ENCODE peak calls at places on chromosome 15, in six cellular contexts. M is OCI-LY7, V is AG10803, Y is right lobe of liver, Q is upper lobe of right lung, C is fibroblast of mammary gland. R is an unnamed sample.

GRCh38 chr15:93722165-93722564 is 509.2 kb upstream of the MCTP2 start:
- DNase-seq in M (no peak), V (no peak), Y (no peak), Q (no peak), C (no peak), R (no peak)

GRCh38 chr15:77817434-77817833 is 184.7 kb upstream of the LINGO1 start:
- DNase-seq in M (no peak), V (no peak), Y (peak; percentile 65), Q (no peak), C (no peak), R (no peak)

GRCh38 chr15:34841220-34841841 is 46.0 kb upstream of the ACTC1 start:
- DNase-seq in M (no peak), V (peak; percentile 40), Y (no peak), Q (no peak), C (peak; percentile 19), R (no peak)

GRCh38 chr15:63038926-63039673 is 3.4 kb upstream of the TPM1 start:
- DNase-seq in M (no peak), V (peak; percentile 96), Y (no peak), Q (no peak), C (no peak), R (no peak)

GRCh38 chr15:48250640-48251076 is 44.6 kb downstream of the SLC12A1 start:
- DNase-seq in M (peak; percentile 66), V (peak; percentile 85), Y (no peak), Q (no peak), C (peak; percentile 84), R (no peak)

GRCh38 chr15:38323895-38324294 is 71.3 kb downstream of the SPRED1 start:
- DNase-seq in M (no peak), V (no peak), Y (no peak), Q (no peak), C (no peak), R (no peak)

GRCh38 chr15:57726411-57726810 is 19.9 kb downstream of the POLR2M start:
- DNase-seq in M (no peak), V (peak; percentile 13), Y (no peak), Q (no peak), C (no peak), R (no peak)

GRCh38 chr15:40764766-40765136 is 883 bp downstream of the GCHFR start:
- DNase-seq in M (peak; percentile 25), V (no peak), Y (peak; percentile 56), Q (no peak), C (no peak), R (no peak)

GRCh38 chr15:43505723-43506122 is 11.7 kb upstream of the MAP1A start:
- DNase-seq in M (no peak), V (peak; percentile 63), Y (no peak), Q (no peak), C (no peak), R (no peak)

GRCh38 chr15:20646529-20647142 is 105.0 kb upstream of the GOLGA6L6 start:
- DNase-seq in M (no peak), V (no peak), Y (no peak), Q (no peak), C (no peak), R (peak; percentile 76)

GRCh38 chr15:63986751-63987341 is 59.4 kb downstream of the DAPK2 start:
- DNase-seq in M (peak; percentile 68), V (peak; percentile 51), Y (no peak), Q (no peak), C (no peak), R (peak; percentile 87)

GRCh38 chr15:31079519-31079918 is 22.0 kb downstream of the TRPM1 start:
- DNase-seq in M (no peak), V (peak; percentile 75), Y (no peak), Q (no peak), C (no peak), R (no peak)

GRCh38 chr15:43133429-43134156 is at the start of gene TMEM62:
- DNase-seq in M (peak; percentile 93), V (peak; percentile 47), Y (peak; percentile 94), Q (peak; percentile 95), C (peak; percentile 47), R (peak; percentile 96)

GRCh38 chr15:81889480-81889871 is 156.3 kb downstream of the MEX3B start:
- DNase-seq in M (no peak), V (no peak), Y (no peak), Q (no peak), C (no peak), R (no peak)

GRCh38 chr15:100889359-100890058 is 9.9 kb downstream of the ALDH1A3 start:
- DNase-seq in M (no peak), V (peak; percentile 89), Y (no peak), Q (peak; percentile 67), C (peak; percentile 88), R (peak; percentile 51)

GRCh38 chr15:43150171-43150929 is 17.0 kb downstream of the TMEM62 start:
- DNase-seq in M (no peak), V (peak; percentile 97), Y (no peak), Q (no peak), C (peak; percentile 99), R (no peak)

GRCh38 chr15:63238796-63239195 is 38.6 kb upstream of the APH1B start:
- DNase-seq in M (no peak), V (peak; percentile 75), Y (no peak), Q (no peak), C (peak; percentile 91), R (no peak)

GRCh38 chr15:85305050-85305449 is 75.4 kb upstream of the AKAP13 start:
- DNase-seq in M (no peak), V (no peak), Y (no peak), Q (no peak), C (no peak), R (no peak)

GRCh38 chr15:65414841-65415621 is 7.7 kb downstream of the IGDCC4 start:
- DNase-seq in M (no peak), V (peak; percentile 18), Y (no peak), Q (no peak), C (peak; percentile 26), R (no peak)
- TF ChIP-seq CTCF in M (no peak), V (no peak), Y (no peak), Q (no peak), C (no peak), R (no peak)

DNA sequence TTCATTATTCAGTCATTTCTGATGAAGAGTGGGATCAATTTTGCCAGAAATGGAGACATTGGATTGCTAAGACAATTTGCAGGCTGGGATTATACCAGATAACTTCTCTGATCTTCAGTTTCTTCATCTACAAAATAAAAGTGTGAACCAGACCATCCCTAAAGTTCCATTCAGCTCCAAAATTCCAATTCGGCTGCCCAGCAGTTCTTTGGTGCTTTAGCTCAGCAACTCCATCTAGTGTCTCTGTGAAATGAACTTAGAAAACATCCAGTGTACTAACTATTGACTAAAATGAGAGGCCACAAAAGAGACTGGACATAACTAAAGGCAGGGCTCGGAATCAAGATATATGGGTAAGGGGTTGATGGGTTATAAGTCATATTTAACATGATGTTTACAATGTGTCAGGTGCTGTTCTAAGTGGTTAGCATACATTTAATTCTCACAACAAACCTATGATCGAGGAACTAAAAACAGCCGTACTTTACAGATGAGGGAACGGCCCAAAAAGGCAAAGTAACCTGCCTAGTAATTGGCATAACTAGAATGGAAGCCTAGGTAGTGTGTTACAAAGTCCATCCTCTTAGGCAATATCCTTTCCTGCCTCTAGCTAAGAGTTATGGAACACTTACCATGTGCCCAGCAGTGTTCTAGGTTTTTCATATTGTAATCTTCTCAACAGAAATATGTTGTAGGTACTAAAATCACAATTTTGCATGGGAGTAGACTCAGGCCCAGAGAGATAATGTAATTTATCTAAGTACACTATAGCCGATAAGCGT is 17.0 kb downstream of the THAP10 start:
- DNase-seq in M (no peak), V (peak; percentile 52), Y (no peak), Q (no peak), C (peak; percentile 62), R (no peak)
- TF ChIP-seq CTCF in M (no peak), V (peak; percentile 80), Y (peak; percentile 59), Q (peak; percentile 45), C (peak; percentile 70), R (no peak)

GRCh38 chr15:53872410-53872809 is 105.8 kb upstream of the UNC13C start:
- DNase-seq in M (no peak), V (no peak), Y (no peak), Q (no peak), C (no peak), R (no peak)

GRCh38 chr15:53869806-53870073 is 108.5 kb upstream of the UNC13C start:
- DNase-seq in M (no peak), V (no peak), Y (no peak), Q (no peak), C (no peak), R (no peak)

DNA sequence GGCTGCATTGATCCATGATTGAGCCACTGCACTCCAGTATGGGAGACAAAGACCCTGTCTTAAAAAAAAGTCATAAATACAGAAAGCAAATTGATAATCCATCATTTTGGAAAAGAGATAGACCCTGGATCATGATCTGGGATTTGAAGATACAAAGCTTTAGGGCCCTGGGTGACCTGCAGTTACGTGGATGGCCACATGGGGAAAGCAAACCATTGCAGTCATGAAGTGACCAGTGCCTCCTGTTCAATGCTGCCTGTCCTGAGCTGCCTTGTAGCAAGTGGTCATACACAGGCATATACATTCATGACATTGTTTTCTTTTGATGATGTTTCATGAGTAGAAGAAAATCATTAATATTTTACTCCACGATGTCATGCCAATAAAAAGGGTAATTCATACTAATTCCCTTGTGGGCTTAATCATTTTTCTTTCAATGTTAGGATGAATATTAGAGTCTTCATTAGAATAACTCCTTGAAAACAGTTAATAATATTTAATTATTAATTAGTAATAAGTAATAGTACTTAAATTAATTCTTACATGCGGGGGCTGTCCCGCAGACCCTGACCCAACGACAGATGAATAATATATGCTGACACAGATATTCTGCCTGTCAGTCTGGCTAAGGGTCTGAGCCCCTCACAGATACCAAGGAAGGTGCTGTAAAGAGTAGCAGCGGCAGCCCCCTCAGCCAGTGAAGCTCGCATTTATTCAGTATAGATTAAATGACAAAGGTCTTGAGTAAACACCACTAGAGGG is 109.0 kb upstream of the UNC13C start:
- DNase-seq in M (no peak), V (no peak), Y (no peak), Q (no peak), C (no peak), R (no peak)
- TF ChIP-seq CTCF in M (peak; percentile 49), V (no peak), Y (no peak), Q (no peak), C (no peak), R (no peak)

DNA sequence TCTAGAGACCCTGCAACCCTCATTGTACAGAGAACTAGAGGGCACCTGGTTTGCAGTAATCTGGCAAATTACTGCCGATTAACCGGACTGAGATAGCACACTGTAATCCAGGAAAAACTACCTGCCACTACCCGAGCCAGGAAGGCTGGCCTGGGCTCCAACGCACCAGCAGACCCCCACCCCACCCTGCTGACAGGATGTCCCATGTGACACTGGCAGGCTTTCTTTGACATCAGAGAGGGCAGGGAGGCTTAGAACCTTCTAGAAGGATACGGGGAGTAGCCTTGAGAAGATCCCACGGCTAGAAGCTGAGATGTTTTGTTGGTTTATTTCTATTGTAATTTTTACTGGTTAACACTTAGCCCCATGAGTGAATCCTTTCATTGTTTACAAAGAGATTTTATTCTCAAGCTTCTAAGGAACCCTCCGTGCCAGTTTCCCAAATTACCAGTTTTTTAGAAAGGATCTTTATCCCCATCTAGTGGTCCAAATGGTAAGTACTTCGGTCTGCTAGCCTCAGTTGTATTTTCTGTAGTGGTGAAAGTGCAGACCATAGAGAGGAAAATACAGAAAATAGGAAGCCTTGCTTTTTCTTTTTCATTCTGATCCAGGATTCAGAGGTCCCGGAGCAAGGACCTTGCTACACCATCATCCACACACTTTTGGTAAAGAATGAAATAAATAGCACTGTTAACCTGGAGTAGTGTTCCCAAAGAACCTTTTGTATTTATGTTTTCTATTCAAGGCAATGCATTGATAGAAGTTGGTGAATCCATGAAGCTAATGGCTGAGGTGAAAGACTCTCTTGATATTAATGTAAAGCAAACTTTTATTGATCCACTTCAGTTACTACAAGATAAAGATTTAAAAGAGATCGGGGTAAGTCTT is 81.9 kb upstream of the ADAMTSL3 start:
- DNase-seq in M (peak; percentile 9), V (peak; percentile 32), Y (no peak), Q (no peak), C (peak; percentile 40), R (no peak)
- TF ChIP-seq CTCF in M (peak; percentile 80), V (peak; percentile 73), Y (peak; percentile 70), Q (peak; percentile 57), C (peak; percentile 63), R (peak; percentile 12)

GRCh38 chr15:89863918-89864317 is 29.9 kb downstream of the AP3S2 start:
- DNase-seq in M (no peak), V (peak; percentile 25), Y (no peak), Q (no peak), C (peak; percentile 33), R (no peak)
- TF ChIP-seq CTCF in M (no peak), V (peak; percentile 37), Y (no peak), Q (no peak), C (peak; percentile 23), R (no peak)

R was measured in spleen.